ENCODE peak calls at places on chromosomes 4 and X, in ten cellular contexts. One of them, this sample, is unnamed. For H3K36me3 and H3K4me1, the result is how much of the 10 kb centered on the place peaks cover.

GRCh38 chr4:24395937-24396336 is 188.4 kb downstream of the DHX15 start:
- DNase-seq in esophagus squamous epithelium: no peak
- DNase-seq in uterus: no peak
- DNase-seq in CD4-positive, alpha-beta memory T cell: no peak
- DNase-seq in fibroblast of lung: no peak
- DNase-seq in suprapubic skin: no peak
- DNase-seq in testis: no peak
- DNase-seq in endothelial cell of umbilical vein: no peak
- DNase-seq in heart right ventricle: no peak
- DNase-seq in naive thymus-derived CD4-positive, alpha-beta T cell: no peak
- DNase-seq in this sample: no peak

GRCh38 chrX:4484266-4484665 is 770.8 kb upstream of the PRKX start:
- DNase-seq in esophagus squamous epithelium: no peak
- DNase-seq in uterus: no peak
- DNase-seq in CD4-positive, alpha-beta memory T cell: no peak
- DNase-seq in fibroblast of lung: no peak
- DNase-seq in suprapubic skin: no peak
- DNase-seq in testis: no peak
- DNase-seq in endothelial cell of umbilical vein: no peak
- DNase-seq in heart right ventricle: no peak
- DNase-seq in naive thymus-derived CD4-positive, alpha-beta T cell: no peak
- DNase-seq in this sample: no peak

GRCh38 chr4:26584725-26585124 is 841 bp downstream of the TBC1D19 start:
- DNase-seq in esophagus squamous epithelium: no peak
- DNase-seq in uterus: no peak
- DNase-seq in CD4-positive, alpha-beta memory T cell: no peak
- DNase-seq in fibroblast of lung: no peak
- DNase-seq in suprapubic skin: no peak
- DNase-seq in testis: no peak
- DNase-seq in endothelial cell of umbilical vein: no peak
- DNase-seq in heart right ventricle: no peak
- DNase-seq in naive thymus-derived CD4-positive, alpha-beta T cell: no peak
- DNase-seq in this sample: no peak

GRCh38 chr4:70839537-70840093 is at the start of gene GRSF1:
- DNase-seq in esophagus squamous epithelium: peak
- DNase-seq in uterus: peak
- DNase-seq in CD4-positive, alpha-beta memory T cell: peak
- DNase-seq in fibroblast of lung: peak
- DNase-seq in suprapubic skin: peak
- DNase-seq in testis: peak
- DNase-seq in endothelial cell of umbilical vein: peak
- DNase-seq in heart right ventricle: peak
- DNase-seq in naive thymus-derived CD4-positive, alpha-beta T cell: peak
- DNase-seq in this sample: peak

GRCh38 chr4:13888112-13888511 is 260.6 kb upstream of the BOD1L1 start:
- DNase-seq in esophagus squamous epithelium: no peak
- DNase-seq in uterus: no peak
- DNase-seq in CD4-positive, alpha-beta memory T cell: no peak
- DNase-seq in fibroblast of lung: peak
- DNase-seq in suprapubic skin: no peak
- DNase-seq in testis: no peak
- DNase-seq in endothelial cell of umbilical vein: peak
- DNase-seq in heart right ventricle: no peak
- DNase-seq in naive thymus-derived CD4-positive, alpha-beta T cell: no peak
- DNase-seq in this sample: no peak

GRCh38 chr4:252065-252601 is 53.1 kb downstream of the ZNF732 start:
- DNase-seq in esophagus squamous epithelium: no peak
- DNase-seq in uterus: no peak
- DNase-seq in CD4-positive, alpha-beta memory T cell: no peak
- DNase-seq in fibroblast of lung: no peak
- DNase-seq in suprapubic skin: no peak
- DNase-seq in testis: no peak
- DNase-seq in endothelial cell of umbilical vein: no peak
- DNase-seq in heart right ventricle: no peak
- DNase-seq in naive thymus-derived CD4-positive, alpha-beta T cell: no peak
- DNase-seq in this sample: no peak

GRCh38 chr4:90113881-90114457 is 13.2 kb upstream of the CCSER1 start:
- DNase-seq in esophagus squamous epithelium: no peak
- DNase-seq in uterus: no peak
- DNase-seq in CD4-positive, alpha-beta memory T cell: no peak
- DNase-seq in fibroblast of lung: peak
- DNase-seq in suprapubic skin: no peak
- DNase-seq in testis: no peak
- DNase-seq in endothelial cell of umbilical vein: no peak
- DNase-seq in heart right ventricle: no peak
- DNase-seq in naive thymus-derived CD4-positive, alpha-beta T cell: no peak
- DNase-seq in this sample: no peak

GRCh38 chrX:20361890-20362262 is 95.2 kb upstream of the RPS6KA3 start:
- DNase-seq in esophagus squamous epithelium: no peak
- DNase-seq in uterus: no peak
- DNase-seq in CD4-positive, alpha-beta memory T cell: no peak
- DNase-seq in fibroblast of lung: peak
- DNase-seq in suprapubic skin: no peak
- DNase-seq in testis: no peak
- DNase-seq in endothelial cell of umbilical vein: no peak
- DNase-seq in heart right ventricle: no peak
- DNase-seq in naive thymus-derived CD4-positive, alpha-beta T cell: no peak
- DNase-seq in this sample: no peak

GRCh38 chr4:113901994-113902787 is 77.3 kb downstream of the ARSJ start:
- DNase-seq in esophagus squamous epithelium: no peak
- DNase-seq in uterus: no peak
- DNase-seq in CD4-positive, alpha-beta memory T cell: peak
- DNase-seq in fibroblast of lung: no peak
- DNase-seq in suprapubic skin: no peak
- DNase-seq in testis: no peak
- DNase-seq in endothelial cell of umbilical vein: peak
- DNase-seq in heart right ventricle: no peak
- DNase-seq in naive thymus-derived CD4-positive, alpha-beta T cell: peak
- DNase-seq in this sample: no peak

GRCh38 chr4:140662082-140662869 is 93.5 kb upstream of the UCP1 start:
- DNase-seq in esophagus squamous epithelium: no peak
- DNase-seq in uterus: no peak
- DNase-seq in CD4-positive, alpha-beta memory T cell: no peak
- DNase-seq in fibroblast of lung: peak
- DNase-seq in suprapubic skin: no peak
- DNase-seq in testis: no peak
- DNase-seq in endothelial cell of umbilical vein: no peak
- DNase-seq in heart right ventricle: no peak
- DNase-seq in naive thymus-derived CD4-positive, alpha-beta T cell: no peak
- DNase-seq in this sample: no peak

GRCh38 chr4:86855572-86855971 is 6.4 kb upstream of the SLC10A6 start:
- DNase-seq in esophagus squamous epithelium: no peak
- DNase-seq in uterus: no peak
- DNase-seq in CD4-positive, alpha-beta memory T cell: no peak
- DNase-seq in fibroblast of lung: peak
- DNase-seq in suprapubic skin: no peak
- DNase-seq in testis: no peak
- DNase-seq in endothelial cell of umbilical vein: peak
- DNase-seq in heart right ventricle: no peak
- DNase-seq in naive thymus-derived CD4-positive, alpha-beta T cell: no peak
- DNase-seq in this sample: no peak

GRCh38 chr4:95268819-95269565 is 279.8 kb downstream of the UNC5C start:
- DNase-seq in esophagus squamous epithelium: no peak
- DNase-seq in uterus: no peak
- DNase-seq in CD4-positive, alpha-beta memory T cell: no peak
- DNase-seq in fibroblast of lung: peak
- DNase-seq in suprapubic skin: no peak
- DNase-seq in testis: no peak
- DNase-seq in endothelial cell of umbilical vein: peak
- DNase-seq in heart right ventricle: no peak
- DNase-seq in naive thymus-derived CD4-positive, alpha-beta T cell: no peak
- DNase-seq in this sample: no peak

GRCh38 chrX:51568586-51568985 is 50.1 kb downstream of the CENPVL3 start:
- DNase-seq in esophagus squamous epithelium: no peak
- DNase-seq in uterus: no peak
- DNase-seq in CD4-positive, alpha-beta memory T cell: no peak
- DNase-seq in fibroblast of lung: peak
- DNase-seq in suprapubic skin: no peak
- DNase-seq in testis: no peak
- DNase-seq in endothelial cell of umbilical vein: no peak
- DNase-seq in heart right ventricle: no peak
- DNase-seq in naive thymus-derived CD4-positive, alpha-beta T cell: no peak
- DNase-seq in this sample: no peak

GRCh38 chr4:156390599-156391296 is 437.1 kb upstream of the CTSO start:
- DNase-seq in esophagus squamous epithelium: no peak
- DNase-seq in uterus: peak
- DNase-seq in CD4-positive, alpha-beta memory T cell: no peak
- DNase-seq in fibroblast of lung: peak
- DNase-seq in suprapubic skin: no peak
- DNase-seq in testis: no peak
- DNase-seq in endothelial cell of umbilical vein: no peak
- DNase-seq in heart right ventricle: no peak
- DNase-seq in naive thymus-derived CD4-positive, alpha-beta T cell: no peak
- DNase-seq in this sample: no peak

GRCh38 chr4:3519468-3520264 is 12.6 kb downstream of the LRPAP1 start:
- DNase-seq in esophagus squamous epithelium: no peak
- DNase-seq in uterus: no peak
- DNase-seq in CD4-positive, alpha-beta memory T cell: no peak
- DNase-seq in fibroblast of lung: no peak
- DNase-seq in suprapubic skin: no peak
- DNase-seq in testis: no peak
- DNase-seq in endothelial cell of umbilical vein: no peak
- DNase-seq in heart right ventricle: no peak
- DNase-seq in naive thymus-derived CD4-positive, alpha-beta T cell: no peak
- DNase-seq in this sample: no peak

GRCh38 chr4:3516836-3517730 is 15.1 kb downstream of the LRPAP1 start:
- DNase-seq in esophagus squamous epithelium: no peak
- DNase-seq in uterus: no peak
- DNase-seq in CD4-positive, alpha-beta memory T cell: no peak
- DNase-seq in fibroblast of lung: no peak
- DNase-seq in suprapubic skin: no peak
- DNase-seq in testis: no peak
- DNase-seq in endothelial cell of umbilical vein: peak
- DNase-seq in heart right ventricle: no peak
- DNase-seq in naive thymus-derived CD4-positive, alpha-beta T cell: no peak
- DNase-seq in this sample: peak

GRCh38 chr4:3518941-3519340 is 13.3 kb downstream of the LRPAP1 start:
- DNase-seq in esophagus squamous epithelium: no peak
- DNase-seq in uterus: no peak
- DNase-seq in CD4-positive, alpha-beta memory T cell: no peak
- DNase-seq in fibroblast of lung: no peak
- DNase-seq in suprapubic skin: no peak
- DNase-seq in testis: no peak
- DNase-seq in endothelial cell of umbilical vein: no peak
- DNase-seq in heart right ventricle: no peak
- DNase-seq in naive thymus-derived CD4-positive, alpha-beta T cell: no peak
- DNase-seq in this sample: no peak

GRCh38 chr4:3517731-3518510 is 14.3 kb downstream of the LRPAP1 start:
- DNase-seq in esophagus squamous epithelium: no peak
- DNase-seq in uterus: no peak
- DNase-seq in CD4-positive, alpha-beta memory T cell: no peak
- DNase-seq in fibroblast of lung: no peak
- DNase-seq in suprapubic skin: no peak
- DNase-seq in testis: no peak
- DNase-seq in endothelial cell of umbilical vein: no peak
- DNase-seq in heart right ventricle: no peak
- DNase-seq in naive thymus-derived CD4-positive, alpha-beta T cell: no peak
- DNase-seq in this sample: no peak

GRCh38 chr4:3518511-3518880 is 13.7 kb downstream of the LRPAP1 start:
- DNase-seq in esophagus squamous epithelium: no peak
- DNase-seq in uterus: no peak
- DNase-seq in CD4-positive, alpha-beta memory T cell: no peak
- DNase-seq in fibroblast of lung: no peak
- DNase-seq in suprapubic skin: no peak
- DNase-seq in testis: no peak
- DNase-seq in endothelial cell of umbilical vein: no peak
- DNase-seq in heart right ventricle: no peak
- DNase-seq in naive thymus-derived CD4-positive, alpha-beta T cell: no peak
- DNase-seq in this sample: peak
- H3K36me3 ChIP-seq in esophagus squamous epithelium: under half
- H3K36me3 ChIP-seq in uterus: under half
- H3K36me3 ChIP-seq in CD4-positive, alpha-beta memory T cell: half or more
- H3K36me3 ChIP-seq in fibroblast of lung: under half
- H3K36me3 ChIP-seq in suprapubic skin: half or more
- H3K36me3 ChIP-seq in testis: under half
- H3K36me3 ChIP-seq in endothelial cell of umbilical vein: half or more
- H3K36me3 ChIP-seq in heart right ventricle: under half
- H3K36me3 ChIP-seq in naive thymus-derived CD4-positive, alpha-beta T cell: under half
- H3K36me3 ChIP-seq in this sample: half or more

DNA sequence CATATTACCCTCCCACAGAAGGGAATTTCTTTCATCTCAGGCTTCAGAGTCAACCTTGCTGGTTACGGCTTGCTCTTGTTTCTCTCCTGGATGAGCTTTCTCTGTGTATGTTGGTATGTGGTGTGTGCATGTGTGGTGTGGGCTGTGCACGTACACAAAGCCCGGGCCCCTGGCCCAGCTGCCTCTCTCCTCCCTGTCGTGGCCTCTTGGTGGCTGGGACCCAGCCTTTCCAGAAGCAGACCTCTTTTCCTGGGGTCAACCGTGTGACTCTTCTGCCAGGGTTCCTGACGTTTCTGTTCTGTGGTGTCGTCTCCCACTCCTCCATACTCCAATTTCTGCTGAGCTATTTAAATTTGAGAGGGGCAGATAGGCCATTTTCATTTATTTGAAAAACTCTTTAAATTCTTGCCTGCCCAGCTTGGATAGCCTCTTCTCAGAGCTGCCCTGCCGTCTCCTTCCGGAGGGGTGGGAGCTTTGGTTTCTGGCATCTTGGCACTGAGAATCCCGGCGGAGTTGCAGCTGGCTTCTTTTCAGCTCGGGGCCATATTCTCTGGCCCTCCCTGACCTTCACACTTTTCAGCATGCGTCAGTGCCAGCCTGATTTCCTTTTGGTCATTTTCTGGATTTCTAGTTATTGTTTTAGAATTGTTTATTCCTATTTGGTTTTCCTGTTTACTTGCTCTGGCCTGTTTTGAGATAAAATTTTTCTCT is 25.1 kb downstream of the FHDC1 start:
- DNase-seq in esophagus squamous epithelium: no peak
- DNase-seq in uterus: no peak
- DNase-seq in CD4-positive, alpha-beta memory T cell: no peak
- DNase-seq in fibroblast of lung: no peak
- DNase-seq in suprapubic skin: no peak
- DNase-seq in testis: no peak
- DNase-seq in endothelial cell of umbilical vein: peak
- DNase-seq in heart right ventricle: no peak
- DNase-seq in naive thymus-derived CD4-positive, alpha-beta T cell: no peak
- DNase-seq in this sample: peak
- H3K27ac ChIP-seq in esophagus squamous epithelium: peak
- H3K27ac ChIP-seq in uterus: no peak
- H3K27ac ChIP-seq in CD4-positive, alpha-beta memory T cell: no peak
- H3K27ac ChIP-seq in fibroblast of lung: no peak
- H3K27ac ChIP-seq in suprapubic skin: no peak
- H3K27ac ChIP-seq in testis: no peak
- H3K27ac ChIP-seq in endothelial cell of umbilical vein: peak
- H3K27ac ChIP-seq in heart right ventricle: no peak
- H3K27ac ChIP-seq in naive thymus-derived CD4-positive, alpha-beta T cell: no peak
- H3K27ac ChIP-seq in this sample: peak

GRCh38 chrX:150454083-150454482 is 91.0 kb downstream of the MAMLD1 start:
- DNase-seq in esophagus squamous epithelium: no peak
- DNase-seq in uterus: no peak
- DNase-seq in CD4-positive, alpha-beta memory T cell: no peak
- DNase-seq in fibroblast of lung: no peak
- DNase-seq in suprapubic skin: no peak
- DNase-seq in testis: no peak
- DNase-seq in endothelial cell of umbilical vein: peak
- DNase-seq in heart right ventricle: no peak
- DNase-seq in naive thymus-derived CD4-positive, alpha-beta T cell: no peak
- DNase-seq in this sample: no peak
- H3K4me1 ChIP-seq in esophagus squamous epithelium: under half
- H3K4me1 ChIP-seq in uterus: under half
- H3K4me1 ChIP-seq in CD4-positive, alpha-beta memory T cell: under half
- H3K4me1 ChIP-seq in fibroblast of lung: under half
- H3K4me1 ChIP-seq in suprapubic skin: under half
- H3K4me1 ChIP-seq in testis: under half
- H3K4me1 ChIP-seq in endothelial cell of umbilical vein: under half
- H3K4me1 ChIP-seq in heart right ventricle: under half
- H3K4me1 ChIP-seq in naive thymus-derived CD4-positive, alpha-beta T cell: under half
- H3K4me1 ChIP-seq in this sample: under half

GRCh38 chr4:146186556-146186955 is 11.0 kb downstream of the LSM6 start:
- DNase-seq in esophagus squamous epithelium: no peak
- DNase-seq in uterus: no peak
- DNase-seq in CD4-positive, alpha-beta memory T cell: no peak
- DNase-seq in fibroblast of lung: peak
- DNase-seq in suprapubic skin: no peak
- DNase-seq in testis: no peak
- DNase-seq in endothelial cell of umbilical vein: no peak
- DNase-seq in heart right ventricle: no peak
- DNase-seq in naive thymus-derived CD4-positive, alpha-beta T cell: no peak
- DNase-seq in this sample: no peak
- H3K36me3 ChIP-seq in esophagus squamous epithelium: under half
- H3K36me3 ChIP-seq in uterus: under half
- H3K36me3 ChIP-seq in CD4-positive, alpha-beta memory T cell: under half
- H3K36me3 ChIP-seq in fibroblast of lung: under half
- H3K36me3 ChIP-seq in suprapubic skin: half or more
- H3K36me3 ChIP-seq in testis: under half
- H3K36me3 ChIP-seq in endothelial cell of umbilical vein: under half
- H3K36me3 ChIP-seq in heart right ventricle: under half
- H3K36me3 ChIP-seq in naive thymus-derived CD4-positive, alpha-beta T cell: under half
- H3K36me3 ChIP-seq in this sample: half or more

This sample was measured in tibial artery.